ENCODE peak calls at places on chromosomes 12 and 14, in four cellular contexts. One of them, this sample, is unnamed.

GRCh38 chr14:100019156-100019882 is 45.9 kb upstream of the EVL start:
- DNase-seq in transverse colon: no peak
- DNase-seq in PC-3: no peak
- DNase-seq in SJSA1: no peak
- DNase-seq in this sample: no peak

GRCh38 chr12:27861428-27862167 is 81.6 kb upstream of the MANSC4 start:
- DNase-seq in transverse colon: peak; percentile 57
- DNase-seq in PC-3: no peak
- DNase-seq in SJSA1: no peak
- DNase-seq in this sample: peak; percentile 26

GRCh38 chr14:92712654-92713051 is 35.8 kb downstream of the LGMN start:
- DNase-seq in SJSA1: no peak
- DNase-seq in transverse colon: no peak
- DNase-seq in PC-3: no peak
- DNase-seq in this sample: no peak

GRCh38 chr12:7221486-7221885 is 32.0 kb downstream of the PEX5 start:
- DNase-seq in SJSA1: no peak
- DNase-seq in transverse colon: no peak
- DNase-seq in PC-3: peak; percentile 30
- DNase-seq in this sample: no peak

GRCh38 chr12:121724930-121725329 is 12.4 kb downstream of the TMEM120B start:
- DNase-seq in transverse colon: no peak
- DNase-seq in SJSA1: peak; percentile 66
- DNase-seq in PC-3: no peak
- DNase-seq in this sample: no peak

GRCh38 chr12:127044841-127045240 is 1222.1 kb upstream of the TMEM132C start:
- DNase-seq in transverse colon: no peak
- DNase-seq in SJSA1: no peak
- DNase-seq in PC-3: no peak
- DNase-seq in this sample: no peak

GRCh38 chr14:102993523-102993922 is 63.8 kb downstream of the CDC42BPB start:
- DNase-seq in PC-3: peak; percentile 95
- DNase-seq in transverse colon: peak; percentile 64
- DNase-seq in SJSA1: peak; percentile 23
- DNase-seq in this sample: no peak

GRCh38 chr14:21712039-21712438 is 38.4 kb upstream of the OR4E1 start:
- DNase-seq in PC-3: no peak
- DNase-seq in transverse colon: no peak
- DNase-seq in SJSA1: no peak
- DNase-seq in this sample: no peak

GRCh38 chr12:53948650-53949593 is 5.8 kb upstream of the HOXC12 start:
- DNase-seq in SJSA1: peak; percentile 69
- DNase-seq in transverse colon: no peak
- DNase-seq in PC-3: peak; percentile 52
- DNase-seq in this sample: no peak

GRCh38 chr12:115640929-115641328 is 636.6 kb downstream of the MED13L start:
- DNase-seq in transverse colon: no peak
- DNase-seq in SJSA1: no peak
- DNase-seq in PC-3: peak; percentile 25
- DNase-seq in this sample: no peak

GRCh38 chr12:52660934-52661333 is 8.9 kb upstream of the KRT2 start:
- DNase-seq in PC-3: no peak
- DNase-seq in transverse colon: no peak
- DNase-seq in SJSA1: no peak
- DNase-seq in this sample: no peak

GRCh38 chr12:27460471-27460978 is 14.0 kb downstream of the SMCO2 start:
- DNase-seq in PC-3: peak; percentile 88
- DNase-seq in SJSA1: no peak
- DNase-seq in transverse colon: peak; percentile 19
- DNase-seq in this sample: no peak

GRCh38 chr14:34065690-34066391 is 115.0 kb upstream of the EGLN3 start:
- DNase-seq in SJSA1: no peak
- DNase-seq in PC-3: no peak
- DNase-seq in transverse colon: no peak
- DNase-seq in this sample: no peak

GRCh38 chr14:64971452-64971889 is 665 bp downstream of the RAB15 start:
- DNase-seq in transverse colon: no peak
- DNase-seq in PC-3: no peak
- DNase-seq in SJSA1: no peak
- DNase-seq in this sample: no peak
- H3K4me1 ChIP-seq in transverse colon: peaks cover 17% of the 10 kb centered on the region
- H3K4me1 ChIP-seq in PC-3: peaks cover 28% of the 10 kb centered on the region
- H3K4me1 ChIP-seq in SJSA1: no peaks in the 10 kb centered on the region
- H3K4me1 ChIP-seq in this sample: no peaks in the 10 kb centered on the region

GRCh38 chr14:75861161-75861621 is 120.6 kb downstream of the TGFB3 start:
- DNase-seq in SJSA1: no peak
- DNase-seq in transverse colon: no peak
- DNase-seq in PC-3: peak; percentile 56
- DNase-seq in this sample: peak; percentile 56
- H3K4me1 ChIP-seq in SJSA1: peaks cover 5% of the 10 kb centered on the region
- H3K4me1 ChIP-seq in transverse colon: no peaks in the 10 kb centered on the region
- H3K4me1 ChIP-seq in PC-3: peaks cover 51% of the 10 kb centered on the region
- H3K4me1 ChIP-seq in this sample: peaks cover 6% of the 10 kb centered on the region

GRCh38 chr12:68838046-68838886 is 30.3 kb downstream of the MDM2 start:
- DNase-seq in PC-3: no peak
- DNase-seq in transverse colon: no peak
- DNase-seq in SJSA1: no peak
- DNase-seq in this sample: no peak
- H3K4me1 ChIP-seq in PC-3: no peaks in the 10 kb centered on the region
- H3K4me1 ChIP-seq in transverse colon: no peaks in the 10 kb centered on the region
- H3K4me1 ChIP-seq in SJSA1: no peaks in the 10 kb centered on the region
- H3K4me1 ChIP-seq in this sample: no peaks in the 10 kb centered on the region

GRCh38 chr14:59273737-59274136 is 85.3 kb downstream of the DAAM1 start:
- DNase-seq in transverse colon: no peak
- DNase-seq in PC-3: no peak
- DNase-seq in SJSA1: no peak
- DNase-seq in this sample: no peak
- H3K4me1 ChIP-seq in transverse colon: peaks cover 7% of the 10 kb centered on the region
- H3K4me1 ChIP-seq in PC-3: peaks cover 55% of the 10 kb centered on the region
- H3K4me1 ChIP-seq in SJSA1: peaks cover 54% of the 10 kb centered on the region
- H3K4me1 ChIP-seq in this sample: no peaks in the 10 kb centered on the region

DNA sequence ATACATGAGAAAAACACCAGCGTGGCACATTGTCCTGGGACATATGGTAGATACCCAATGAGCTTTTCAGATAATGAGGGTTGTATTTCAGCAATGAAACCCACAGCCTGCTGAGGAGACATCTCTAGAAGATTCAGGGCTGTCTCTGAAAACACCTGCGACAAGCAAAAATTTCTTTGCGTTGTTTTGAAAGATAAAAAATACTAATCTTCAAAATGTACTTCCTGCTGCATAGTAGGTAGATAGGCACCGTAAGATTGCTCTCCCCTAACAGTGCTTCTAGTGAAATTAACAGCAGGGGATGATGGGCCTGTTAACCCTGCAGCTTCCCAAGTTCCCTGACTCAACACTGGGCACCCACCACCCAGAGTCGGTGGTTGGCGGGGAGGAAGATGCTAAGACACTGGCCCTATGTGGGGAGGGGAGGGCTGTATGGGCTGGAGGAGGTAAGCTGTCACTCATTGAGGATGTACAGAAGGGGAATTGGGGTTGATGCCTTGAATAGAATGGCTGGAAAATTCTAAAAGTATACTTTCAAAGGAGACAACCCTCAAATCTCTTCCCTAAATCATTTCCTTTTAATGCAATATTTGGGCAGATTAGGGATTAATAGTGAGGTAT is 20.0 kb downstream of the ZFP36L1 start:
- DNase-seq in transverse colon: no peak
- DNase-seq in PC-3: no peak
- DNase-seq in SJSA1: no peak
- DNase-seq in this sample: peak; percentile 10
- H3K4me1 ChIP-seq in transverse colon: no peaks in the 10 kb centered on the region
- H3K4me1 ChIP-seq in PC-3: peaks cover 10% of the 10 kb centered on the region
- H3K4me1 ChIP-seq in SJSA1: peaks cover 12% of the 10 kb centered on the region
- H3K4me1 ChIP-seq in this sample: no peaks in the 10 kb centered on the region

DNA sequence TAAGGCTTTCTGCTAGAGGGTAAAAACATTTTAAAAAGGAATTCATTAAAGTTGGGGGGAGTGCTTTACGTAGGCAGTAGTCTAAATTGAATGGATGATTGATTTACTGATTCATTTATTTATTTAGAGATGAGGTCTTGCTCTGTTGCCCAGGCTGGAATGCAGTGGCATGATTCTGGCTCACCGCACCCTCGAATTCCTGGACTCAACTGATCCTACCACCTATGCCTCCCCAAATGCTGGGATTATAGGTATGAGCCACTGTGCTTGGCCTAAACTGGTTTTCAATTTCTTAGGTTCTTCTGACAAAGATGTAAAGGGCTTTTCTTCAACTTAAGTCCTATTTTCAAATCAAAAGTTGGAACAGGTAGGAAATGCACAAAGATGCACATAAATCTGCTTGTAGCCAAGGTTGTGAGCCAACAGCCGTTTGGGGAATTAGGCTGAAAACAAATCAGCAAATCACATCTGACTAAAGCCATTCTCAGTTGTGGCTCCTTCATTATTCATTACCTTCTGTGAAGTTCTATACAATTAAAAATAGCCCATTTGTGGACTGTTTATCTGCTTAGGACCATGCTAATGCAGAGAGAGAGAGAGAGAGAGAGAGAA is 218.0 kb downstream of the PPM1H start:
- DNase-seq in SJSA1: no peak
- DNase-seq in transverse colon: no peak
- DNase-seq in PC-3: peak; percentile 67
- DNase-seq in this sample: no peak
- H3K4me1 ChIP-seq in SJSA1: peaks cover 21% of the 10 kb centered on the region
- H3K4me1 ChIP-seq in transverse colon: no peaks in the 10 kb centered on the region
- H3K4me1 ChIP-seq in PC-3: peaks cover 26% of the 10 kb centered on the region
- H3K4me1 ChIP-seq in this sample: no peaks in the 10 kb centered on the region